ENCODE peak calls at places on chromosome 11, in five cellular contexts. One of them, this sample, is unnamed.

GRCh38 chr11:62881579-62882427 is 1.1 kb downstream of the SLC3A2 start:
- DNase-seq in effector CD4-positive, alpha-beta T cell: peak; percentile 95
- DNase-seq in naive thymus-derived CD4-positive, alpha-beta T cell: peak; percentile 82
- DNase-seq in GOT3: peak; percentile 87
- DNase-seq in activated naive CD4-positive, alpha-beta T cell treated with anti-CD3 and anti-CD28 coated beads for 36 hours: peak; percentile 99
- DNase-seq in this sample: no peak

GRCh38 chr11:62492586-62492985 is 54.0 kb downstream of the AHNAK start:
- DNase-seq in activated naive CD4-positive, alpha-beta T cell treated with anti-CD3 and anti-CD28 coated beads for 36 hours: no peak
- DNase-seq in effector CD4-positive, alpha-beta T cell: no peak
- DNase-seq in GOT3: no peak
- DNase-seq in naive thymus-derived CD4-positive, alpha-beta T cell: no peak
- DNase-seq in this sample: no peak

GRCh38 chr11:2860636-2861035 is 24.9 kb downstream of the CDKN1C start:
- DNase-seq in effector CD4-positive, alpha-beta T cell: no peak
- DNase-seq in naive thymus-derived CD4-positive, alpha-beta T cell: no peak
- DNase-seq in activated naive CD4-positive, alpha-beta T cell treated with anti-CD3 and anti-CD28 coated beads for 36 hours: peak; percentile 65
- DNase-seq in GOT3: no peak
- DNase-seq in this sample: no peak

GRCh38 chr11:10385696-10386095 is 69.4 kb upstream of the AMPD3 start:
- DNase-seq in activated naive CD4-positive, alpha-beta T cell treated with anti-CD3 and anti-CD28 coated beads for 36 hours: no peak
- DNase-seq in effector CD4-positive, alpha-beta T cell: no peak
- DNase-seq in GOT3: no peak
- DNase-seq in naive thymus-derived CD4-positive, alpha-beta T cell: no peak
- DNase-seq in this sample: no peak

GRCh38 chr11:65305501-65306268 is 9.0 kb upstream of the CDC42EP2 start:
- DNase-seq in effector CD4-positive, alpha-beta T cell: no peak
- DNase-seq in naive thymus-derived CD4-positive, alpha-beta T cell: no peak
- DNase-seq in activated naive CD4-positive, alpha-beta T cell treated with anti-CD3 and anti-CD28 coated beads for 36 hours: no peak
- DNase-seq in GOT3: no peak
- DNase-seq in this sample: no peak

GRCh38 chr11:10628506-10629236 is 60.2 kb upstream of the LYVE1 start:
- DNase-seq in effector CD4-positive, alpha-beta T cell: no peak
- DNase-seq in activated naive CD4-positive, alpha-beta T cell treated with anti-CD3 and anti-CD28 coated beads for 36 hours: peak; percentile 62
- DNase-seq in naive thymus-derived CD4-positive, alpha-beta T cell: peak; percentile 42
- DNase-seq in GOT3: no peak
- DNase-seq in this sample: no peak

GRCh38 chr11:12674936-12675696 is 895 bp downstream of the TEAD1 start:
- DNase-seq in activated naive CD4-positive, alpha-beta T cell treated with anti-CD3 and anti-CD28 coated beads for 36 hours: no peak
- DNase-seq in naive thymus-derived CD4-positive, alpha-beta T cell: peak; percentile 20
- DNase-seq in effector CD4-positive, alpha-beta T cell: no peak
- DNase-seq in GOT3: no peak
- DNase-seq in this sample: no peak

GRCh38 chr11:113977701-113978100 is 2.8 kb downstream of the HTR3A start:
- DNase-seq in activated naive CD4-positive, alpha-beta T cell treated with anti-CD3 and anti-CD28 coated beads for 36 hours: no peak
- DNase-seq in effector CD4-positive, alpha-beta T cell: no peak
- DNase-seq in naive thymus-derived CD4-positive, alpha-beta T cell: no peak
- DNase-seq in GOT3: no peak
- DNase-seq in this sample: no peak

GRCh38 chr11:117394221-117394925 is 66.7 kb downstream of the CEP164 start:
- DNase-seq in activated naive CD4-positive, alpha-beta T cell treated with anti-CD3 and anti-CD28 coated beads for 36 hours: no peak
- DNase-seq in GOT3: no peak
- DNase-seq in effector CD4-positive, alpha-beta T cell: no peak
- DNase-seq in naive thymus-derived CD4-positive, alpha-beta T cell: no peak
- DNase-seq in this sample: no peak

GRCh38 chr11:129319751-129320150 is 55.9 kb upstream of the BARX2 start:
- DNase-seq in activated naive CD4-positive, alpha-beta T cell treated with anti-CD3 and anti-CD28 coated beads for 36 hours: no peak
- DNase-seq in naive thymus-derived CD4-positive, alpha-beta T cell: no peak
- DNase-seq in effector CD4-positive, alpha-beta T cell: no peak
- DNase-seq in GOT3: no peak
- DNase-seq in this sample: no peak

GRCh38 chr11:120210651-120211521 is at the start of gene OAF:
- DNase-seq in GOT3: peak; percentile 16
- DNase-seq in activated naive CD4-positive, alpha-beta T cell treated with anti-CD3 and anti-CD28 coated beads for 36 hours: peak; percentile 59
- DNase-seq in naive thymus-derived CD4-positive, alpha-beta T cell: peak; percentile 76
- DNase-seq in effector CD4-positive, alpha-beta T cell: peak; percentile 24
- DNase-seq in this sample: peak; percentile 19

This sample was measured in cortex of kidney.